ENCODE peak calls at places on chromosomes 12 and 14, in nine cellular contexts. One of them, this sample, is unnamed.

GRCh38 chr12:11822071-11822818 is 172.8 kb downstream of the ETV6 start:
- DNase-seq in H1: no peak
- DNase-seq in neural progenitor cell: peak
- DNase-seq in MM.1S: peak
- DNase-seq in keratinocyte: no peak
- DNase-seq in H9: no peak
- DNase-seq in osteoblast: no peak
- DNase-seq in astrocyte: peak
- DNase-seq in HCT116: no peak
- DNase-seq in this sample: no peak

GRCh38 chr12:10191865-10192264 is 13.0 kb downstream of the TMEM52B start:
- DNase-seq in H1: no peak
- DNase-seq in neural progenitor cell: no peak
- DNase-seq in MM.1S: no peak
- DNase-seq in keratinocyte: no peak
- DNase-seq in H9: no peak
- DNase-seq in osteoblast: peak
- DNase-seq in astrocyte: peak
- DNase-seq in HCT116: no peak
- DNase-seq in this sample: peak

GRCh38 chr12:51692016-51692415 is 101.0 kb downstream of the SCN8A start:
- DNase-seq in H1: no peak
- DNase-seq in neural progenitor cell: no peak
- DNase-seq in MM.1S: no peak
- DNase-seq in keratinocyte: no peak
- DNase-seq in H9: no peak
- DNase-seq in osteoblast: no peak
- DNase-seq in astrocyte: no peak
- DNase-seq in HCT116: no peak
- DNase-seq in this sample: no peak

GRCh38 chr14:103161054-103161397 is 37.8 kb downstream of the TNFAIP2 start:
- DNase-seq in H1: no peak
- DNase-seq in neural progenitor cell: no peak
- DNase-seq in MM.1S: no peak
- DNase-seq in keratinocyte: no peak
- DNase-seq in H9: no peak
- DNase-seq in osteoblast: no peak
- DNase-seq in astrocyte: peak
- DNase-seq in HCT116: no peak
- DNase-seq in this sample: peak

GRCh38 chr12:12294215-12295005 is 27.6 kb upstream of the LRP6 start:
- DNase-seq in H1: no peak
- DNase-seq in neural progenitor cell: peak
- DNase-seq in MM.1S: no peak
- DNase-seq in keratinocyte: no peak
- DNase-seq in H9: peak
- DNase-seq in osteoblast: peak
- DNase-seq in astrocyte: peak
- DNase-seq in HCT116: no peak
- DNase-seq in this sample: peak

GRCh38 chr14:93974833-93975232 is 1.5 kb downstream of the ASB2 start:
- DNase-seq in H1: no peak
- DNase-seq in neural progenitor cell: no peak
- DNase-seq in MM.1S: no peak
- DNase-seq in keratinocyte: no peak
- DNase-seq in H9: no peak
- DNase-seq in osteoblast: no peak
- DNase-seq in astrocyte: no peak
- DNase-seq in HCT116: no peak
- DNase-seq in this sample: no peak

GRCh38 chr14:30283822-30284446 is 275.0 kb upstream of the G2E3 start:
- DNase-seq in H1: peak
- DNase-seq in neural progenitor cell: peak
- DNase-seq in MM.1S: peak
- DNase-seq in keratinocyte: no peak
- DNase-seq in H9: peak
- DNase-seq in osteoblast: peak
- DNase-seq in astrocyte: peak
- DNase-seq in HCT116: peak
- DNase-seq in this sample: peak

GRCh38 chr12:47193066-47193465 is 113.3 kb upstream of the AMIGO2 start:
- DNase-seq in H1: no peak
- DNase-seq in neural progenitor cell: no peak
- DNase-seq in MM.1S: no peak
- DNase-seq in keratinocyte: no peak
- DNase-seq in H9: no peak
- DNase-seq in osteoblast: no peak
- DNase-seq in astrocyte: no peak
- DNase-seq in HCT116: no peak
- DNase-seq in this sample: no peak

GRCh38 chr12:30729547-30729946 is 25.2 kb downstream of the CAPRIN2 start:
- DNase-seq in H1: no peak
- DNase-seq in neural progenitor cell: no peak
- DNase-seq in MM.1S: no peak
- DNase-seq in keratinocyte: no peak
- DNase-seq in H9: no peak
- DNase-seq in osteoblast: no peak
- DNase-seq in astrocyte: no peak
- DNase-seq in HCT116: no peak
- DNase-seq in this sample: no peak

GRCh38 chr14:103607822-103608221 is 21.2 kb upstream of the KLC1 start:
- DNase-seq in H1: no peak
- DNase-seq in neural progenitor cell: no peak
- DNase-seq in MM.1S: no peak
- DNase-seq in keratinocyte: no peak
- DNase-seq in H9: no peak
- DNase-seq in osteoblast: no peak
- DNase-seq in astrocyte: no peak
- DNase-seq in HCT116: no peak
- DNase-seq in this sample: no peak

GRCh38 chr12:127830730-127831129 is 436.2 kb upstream of the TMEM132C start:
- DNase-seq in H1: no peak
- DNase-seq in neural progenitor cell: no peak
- DNase-seq in MM.1S: no peak
- DNase-seq in keratinocyte: no peak
- DNase-seq in H9: no peak
- DNase-seq in osteoblast: no peak
- DNase-seq in astrocyte: no peak
- DNase-seq in HCT116: no peak
- DNase-seq in this sample: peak

GRCh38 chr12:70646850-70647249 is 9.6 kb upstream of the PTPRB start:
- DNase-seq in H1: no peak
- DNase-seq in neural progenitor cell: no peak
- DNase-seq in MM.1S: no peak
- DNase-seq in keratinocyte: no peak
- DNase-seq in H9: no peak
- DNase-seq in osteoblast: no peak
- DNase-seq in astrocyte: peak
- DNase-seq in HCT116: no peak
- DNase-seq in this sample: no peak

GRCh38 chr12:70643927-70644326 is 6.7 kb upstream of the PTPRB start:
- DNase-seq in H1: no peak
- DNase-seq in neural progenitor cell: no peak
- DNase-seq in MM.1S: peak
- DNase-seq in keratinocyte: no peak
- DNase-seq in H9: no peak
- DNase-seq in osteoblast: no peak
- DNase-seq in astrocyte: no peak
- DNase-seq in HCT116: no peak
- DNase-seq in this sample: no peak

GRCh38 chr12:70645494-70646317 is 8.5 kb upstream of the PTPRB start:
- DNase-seq in H1: peak
- DNase-seq in neural progenitor cell: no peak
- DNase-seq in MM.1S: peak
- DNase-seq in keratinocyte: peak
- DNase-seq in H9: peak
- DNase-seq in osteoblast: no peak
- DNase-seq in astrocyte: peak
- DNase-seq in HCT116: peak
- DNase-seq in this sample: peak

GRCh38 chr12:70641691-70642090 is 4.5 kb upstream of the PTPRB start:
- DNase-seq in H1: no peak
- DNase-seq in neural progenitor cell: no peak
- DNase-seq in MM.1S: no peak
- DNase-seq in keratinocyte: no peak
- DNase-seq in H9: no peak
- DNase-seq in osteoblast: no peak
- DNase-seq in astrocyte: no peak
- DNase-seq in HCT116: no peak
- DNase-seq in this sample: no peak

GRCh38 chr12:70644836-70645235 is 7.6 kb upstream of the PTPRB start:
- DNase-seq in H1: no peak
- DNase-seq in neural progenitor cell: no peak
- DNase-seq in MM.1S: no peak
- DNase-seq in keratinocyte: no peak
- DNase-seq in H9: no peak
- DNase-seq in osteoblast: no peak
- DNase-seq in astrocyte: no peak
- DNase-seq in HCT116: no peak
- DNase-seq in this sample: no peak
- H3K27ac ChIP-seq in H1: no peak
- H3K27ac ChIP-seq in neural progenitor cell: no peak
- H3K27ac ChIP-seq in MM.1S: no peak
- H3K27ac ChIP-seq in keratinocyte: peak
- H3K27ac ChIP-seq in H9: peak
- H3K27ac ChIP-seq in osteoblast: peak
- H3K27ac ChIP-seq in astrocyte: peak
- H3K27ac ChIP-seq in HCT116: no peak
- H3K27ac ChIP-seq in this sample: no peak

DNA sequence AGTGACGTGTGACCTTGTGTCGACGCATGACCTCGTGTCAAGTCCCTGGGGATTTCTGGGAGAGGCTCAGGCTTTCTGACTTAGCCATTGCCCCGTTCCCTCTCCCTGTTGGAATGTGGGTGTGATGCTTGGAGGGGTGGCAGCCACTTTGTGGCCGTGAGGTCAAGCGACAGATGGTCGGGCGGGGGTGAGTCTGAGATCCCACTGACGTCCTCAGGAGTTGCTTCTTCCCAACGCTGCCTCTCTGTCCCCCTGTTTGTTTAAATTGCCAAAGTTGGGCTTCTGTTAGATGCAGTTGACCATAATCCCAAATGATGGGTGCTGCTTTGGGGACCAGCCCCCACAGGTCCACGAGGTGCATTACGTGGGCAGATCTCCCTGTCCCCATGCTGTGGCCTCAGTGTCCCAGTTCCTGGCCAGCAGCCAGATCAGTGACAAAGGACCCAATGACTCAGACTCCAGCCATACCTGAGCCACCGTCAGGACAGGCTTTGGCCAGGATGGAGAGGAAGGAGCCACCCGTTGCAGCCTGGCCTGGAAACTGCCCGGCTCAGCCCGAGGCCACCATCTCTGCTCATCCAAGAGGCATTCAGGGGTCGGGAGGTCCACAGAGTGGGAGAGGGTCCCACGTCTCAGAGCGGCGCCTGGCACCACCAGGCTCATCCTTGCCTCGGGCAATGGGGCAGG is 34.4 kb upstream of the GALNT9 start:
- DNase-seq in H1: no peak
- DNase-seq in neural progenitor cell: no peak
- DNase-seq in MM.1S: no peak
- DNase-seq in keratinocyte: no peak
- DNase-seq in H9: no peak
- DNase-seq in osteoblast: no peak
- DNase-seq in astrocyte: no peak
- DNase-seq in HCT116: no peak
- DNase-seq in this sample: no peak
- H3K4me2 ChIP-seq in H1: no peak
- H3K4me2 ChIP-seq in neural progenitor cell: no peak
- H3K4me2 ChIP-seq in MM.1S: no peak
- H3K4me2 ChIP-seq in keratinocyte: no peak
- H3K4me2 ChIP-seq in H9: no peak
- H3K4me2 ChIP-seq in osteoblast: no peak
- H3K4me2 ChIP-seq in astrocyte: no peak
- H3K4me2 ChIP-seq in HCT116: peak
- H3K4me2 ChIP-seq in this sample: no peak

GRCh38 chr14:68475802-68476201 is 317.1 kb downstream of the ZFP36L1 start:
- DNase-seq in H1: no peak
- DNase-seq in neural progenitor cell: no peak
- DNase-seq in MM.1S: no peak
- DNase-seq in keratinocyte: no peak
- DNase-seq in H9: no peak
- DNase-seq in osteoblast: no peak
- DNase-seq in astrocyte: no peak
- DNase-seq in HCT116: no peak
- DNase-seq in this sample: no peak

GRCh38 chr14:68474741-68475140 is 318.1 kb downstream of the ZFP36L1 start:
- DNase-seq in H1: no peak
- DNase-seq in neural progenitor cell: no peak
- DNase-seq in MM.1S: no peak
- DNase-seq in keratinocyte: no peak
- DNase-seq in H9: no peak
- DNase-seq in osteoblast: no peak
- DNase-seq in astrocyte: no peak
- DNase-seq in HCT116: no peak
- DNase-seq in this sample: no peak

GRCh38 chr14:68476965-68477455 is 315.9 kb downstream of the ZFP36L1 start:
- DNase-seq in H1: no peak
- DNase-seq in neural progenitor cell: peak
- DNase-seq in MM.1S: no peak
- DNase-seq in keratinocyte: no peak
- DNase-seq in H9: no peak
- DNase-seq in osteoblast: no peak
- DNase-seq in astrocyte: no peak
- DNase-seq in HCT116: no peak
- DNase-seq in this sample: no peak

GRCh38 chr14:68473794-68474193 is 319.1 kb downstream of the ZFP36L1 start:
- DNase-seq in H1: no peak
- DNase-seq in neural progenitor cell: no peak
- DNase-seq in MM.1S: no peak
- DNase-seq in keratinocyte: no peak
- DNase-seq in H9: no peak
- DNase-seq in osteoblast: no peak
- DNase-seq in astrocyte: no peak
- DNase-seq in HCT116: no peak
- DNase-seq in this sample: no peak

GRCh38 chr14:68476212-68476964 is 316.5 kb downstream of the ZFP36L1 start:
- DNase-seq in H1: no peak
- DNase-seq in neural progenitor cell: peak
- DNase-seq in MM.1S: no peak
- DNase-seq in keratinocyte: peak
- DNase-seq in H9: no peak
- DNase-seq in osteoblast: no peak
- DNase-seq in astrocyte: peak
- DNase-seq in HCT116: no peak
- DNase-seq in this sample: peak
- H3K27ac ChIP-seq in H1: no peak
- H3K27ac ChIP-seq in neural progenitor cell: peak
- H3K27ac ChIP-seq in MM.1S: no peak
- H3K27ac ChIP-seq in keratinocyte: peak
- H3K27ac ChIP-seq in H9: no peak
- H3K27ac ChIP-seq in osteoblast: peak
- H3K27ac ChIP-seq in astrocyte: peak
- H3K27ac ChIP-seq in HCT116: peak
- H3K27ac ChIP-seq in this sample: peak

GRCh38 chr12:19970116-19970515 is 398.2 kb upstream of the PDE3A start:
- DNase-seq in H1: no peak
- DNase-seq in neural progenitor cell: no peak
- DNase-seq in MM.1S: no peak
- DNase-seq in keratinocyte: no peak
- DNase-seq in H9: no peak
- DNase-seq in osteoblast: no peak
- DNase-seq in astrocyte: peak
- DNase-seq in HCT116: no peak
- DNase-seq in this sample: no peak
- H3K4me2 ChIP-seq in H1: no peak
- H3K4me2 ChIP-seq in neural progenitor cell: no peak
- H3K4me2 ChIP-seq in MM.1S: no peak
- H3K4me2 ChIP-seq in keratinocyte: no peak
- H3K4me2 ChIP-seq in H9: no peak
- H3K4me2 ChIP-seq in osteoblast: no peak
- H3K4me2 ChIP-seq in astrocyte: peak
- H3K4me2 ChIP-seq in HCT116: no peak
- H3K4me2 ChIP-seq in this sample: no peak

GRCh38 chr14:99664636-99665273 is 19.3 kb upstream of the CYP46A1 start:
- DNase-seq in H1: no peak
- DNase-seq in neural progenitor cell: no peak
- DNase-seq in MM.1S: no peak
- DNase-seq in keratinocyte: no peak
- DNase-seq in H9: no peak
- DNase-seq in osteoblast: no peak
- DNase-seq in astrocyte: no peak
- DNase-seq in HCT116: no peak
- DNase-seq in this sample: no peak
- H3K27ac ChIP-seq in H1: no peak
- H3K27ac ChIP-seq in neural progenitor cell: no peak
- H3K27ac ChIP-seq in MM.1S: no peak
- H3K27ac ChIP-seq in keratinocyte: no peak
- H3K27ac ChIP-seq in H9: no peak
- H3K27ac ChIP-seq in osteoblast: no peak
- H3K27ac ChIP-seq in astrocyte: no peak
- H3K27ac ChIP-seq in HCT116: no peak
- H3K27ac ChIP-seq in this sample: no peak